ENCODE peak calls at places on chromosomes 13 and 19, in four cellular contexts. U is B cell, S is HL-60, C is aorta. Y is an unnamed sample.

GRCh38 chr13:37207646-37208045 is 102.2 kb upstream of the CSNK1A1L start:
- DNase-seq in C (no peak), U (no peak), S (no peak), Y (no peak)

GRCh38 chr19:39824143-39825092 is 9.5 kb downstream of the DYRK1B start:
- DNase-seq in C (peak), S (peak), U (peak), Y (peak)

GRCh38 chr19:947707-948533 is 22.1 kb downstream of the ARID3A start:
- DNase-seq in U (peak), S (peak), C (no peak), Y (peak)

GRCh38 chr13:59843040-59843439 is 320.7 kb downstream of the DIAPH3 start:
- DNase-seq in C (no peak), S (no peak), U (no peak), Y (no peak)

GRCh38 chr13:37194428-37194861 is 89.0 kb upstream of the CSNK1A1L start:
- DNase-seq in U (no peak), C (no peak), S (no peak), Y (no peak)

GRCh38 chr19:40807147-40808020 is 8.4 kb downstream of the EGLN2 start:
- DNase-seq in U (no peak), S (no peak), C (peak), Y (no peak)

GRCh38 chr19:11038511-11038910 is 50.8 kb upstream of the LDLR start:
- DNase-seq in U (no peak), S (no peak), C (no peak), Y (no peak)

GRCh38 chr19:21750586-21751128 is 16.7 kb downstream of the ZNF100 start:
- DNase-seq in S (no peak), C (peak), U (no peak), Y (peak)

GRCh38 chr13:25771641-25772478 is 280.0 kb downstream of the SHISA2 start:
- DNase-seq in U (no peak), C (no peak), S (no peak), Y (no peak)

GRCh38 chr13:32153056-32153455 is 121.5 kb downstream of the FRY start:
- DNase-seq in S (no peak), U (no peak), C (no peak), Y (no peak)

GRCh38 chr13:51785592-51786424 is 18.2 kb downstream of the DHRS12 start:
- DNase-seq in S (no peak), U (no peak), C (peak), Y (peak)

GRCh38 chr19:16585808-16586476 is 13.7 kb upstream of the SLC35E1 start:
- DNase-seq in U (peak), C (no peak), S (peak), Y (no peak)

GRCh38 chr19:30686252-30686762 is 314.1 kb downstream of the ZNF536 start:
- DNase-seq in C (no peak), S (no peak), U (no peak), Y (no peak)

GRCh38 chr13:44048326-44048725 is 168.6 kb downstream of the LACC1 start:
- DNase-seq in C (no peak), S (no peak), U (no peak), Y (no peak)

GRCh38 chr13:113162783-113163685 is 4.6 kb downstream of the PROZ start:
- DNase-seq in C (no peak), U (no peak), S (no peak), Y (no peak)

GRCh38 chr13:101611491-101612475 is 159.3 kb downstream of the ITGBL1 start:
- DNase-seq in C (no peak), S (no peak), U (no peak), Y (no peak)

GRCh38 chr13:109136873-109137272 is 507.5 kb downstream of the MYO16 start:
- DNase-seq in S (no peak), U (no peak), C (no peak), Y (no peak)

GRCh38 chr13:49603318-49603717 is 18.0 kb upstream of the RCBTB1 start:
- DNase-seq in U (no peak), S (no peak), C (no peak), Y (no peak)

GRCh38 chr19:49427855-49428546 is 2.8 kb downstream of the GFY start:
- DNase-seq in C (no peak), S (no peak), U (peak), Y (no peak)

Y was measured in ovary.